ENCODE peak calls at places on chromosomes 7 and 10, in seven cellular contexts. B is fibroblast of lung; L is A549; J is BJ; O is AG09309; V is CD8-positive, alpha-beta T cell; Q is cardiac muscle cell. K is an unnamed sample.

GRCh38 chr7:12386237-12386839 is 17.3 kb downstream of the VWDE start:
- DNase-seq in B (no peak), L (no peak), J (no peak), O (no peak), V (no peak), Q (no peak), K (no peak)

GRCh38 chr7:90763108-90763507 is 167.0 kb downstream of the CDK14 start:
- DNase-seq in B (no peak), L (no peak), J (no peak), O (no peak), V (no peak), Q (no peak), K (no peak)

GRCh38 chr7:74002474-74003017 is 25.4 kb upstream of the ELN start:
- DNase-seq in B (peak; percentile 60), L (peak; percentile 68), J (peak; percentile 68), O (peak; percentile 39), V (no peak), Q (peak; percentile 68), K (peak; percentile 48)

GRCh38 chr10:7998831-7999230 is 55.7 kb upstream of the GATA3 start:
- DNase-seq in B (no peak), L (no peak), J (no peak), O (no peak), V (no peak), Q (no peak), K (no peak)

GRCh38 chr10:45473126-45473525 is 99.1 kb downstream of the ALOX5 start:
- DNase-seq in B (no peak), L (no peak), J (no peak), O (no peak), V (no peak), Q (no peak), K (no peak)

GRCh38 chr7:128918266-128918665 is 7.8 kb upstream of the KCP start:
- DNase-seq in B (no peak), L (no peak), J (no peak), O (no peak), V (no peak), Q (no peak), K (no peak)

GRCh38 chr7:113730309-113730955 is 188.4 kb downstream of the PPP1R3A start:
- DNase-seq in B (peak; percentile 83), L (no peak), J (no peak), O (peak; percentile 34), V (no peak), Q (peak; percentile 53), K (peak; percentile 74)

GRCh38 chr7:94391716-94392390 is 2.8 kb upstream of the COL1A2 start:
- DNase-seq in B (peak; percentile 81), L (no peak), J (peak; percentile 60), O (no peak), V (no peak), Q (peak; percentile 93), K (peak; percentile 74)

GRCh38 chr7:141593134-141593533 is 41.9 kb downstream of the AGK start:
- DNase-seq in B (peak; percentile 75), L (peak; percentile 67), J (no peak), O (no peak), V (no peak), Q (peak; percentile 82), K (no peak)

GRCh38 chr10:128063736-128064614 is 62.2 kb downstream of the MKI67 start:
- DNase-seq in B (no peak), L (no peak), J (no peak), O (no peak), V (no peak), Q (no peak), K (no peak)

GRCh38 chr10:114749014-114749413 is 72.6 kb upstream of the FHIP2A start:
- DNase-seq in B (peak; percentile 27), L (no peak), J (no peak), O (no peak), V (no peak), Q (peak; percentile 18), K (no peak)

GRCh38 chr7:131945313-131945831 is 388.9 kb upstream of the PODXL start:
- DNase-seq in B (peak; percentile 23), L (peak; percentile 56), J (no peak), O (no peak), V (no peak), Q (peak; percentile 50), K (no peak)
- TF ChIP-seq CTCF in B (peak; percentile 79), L (peak; percentile 92), J (peak; percentile 92), O (peak; percentile 92), V (no peak), Q (peak; percentile 87), K (peak; percentile 83)

GRCh38 chr7:55127135-55127551 is 108.3 kb downstream of the EGFR start:
- DNase-seq in B (no peak), L (no peak), J (no peak), O (no peak), V (no peak), Q (peak; percentile 61), K (no peak)
- H3K4me3 ChIP-seq in B (no peak overlapping the region), L (no peak overlapping the region), J (no peak overlapping the region), O (no peak overlapping the region), V (no peak overlapping the region), Q (no peak overlapping the region), K (no peak overlapping the region)

DNA sequence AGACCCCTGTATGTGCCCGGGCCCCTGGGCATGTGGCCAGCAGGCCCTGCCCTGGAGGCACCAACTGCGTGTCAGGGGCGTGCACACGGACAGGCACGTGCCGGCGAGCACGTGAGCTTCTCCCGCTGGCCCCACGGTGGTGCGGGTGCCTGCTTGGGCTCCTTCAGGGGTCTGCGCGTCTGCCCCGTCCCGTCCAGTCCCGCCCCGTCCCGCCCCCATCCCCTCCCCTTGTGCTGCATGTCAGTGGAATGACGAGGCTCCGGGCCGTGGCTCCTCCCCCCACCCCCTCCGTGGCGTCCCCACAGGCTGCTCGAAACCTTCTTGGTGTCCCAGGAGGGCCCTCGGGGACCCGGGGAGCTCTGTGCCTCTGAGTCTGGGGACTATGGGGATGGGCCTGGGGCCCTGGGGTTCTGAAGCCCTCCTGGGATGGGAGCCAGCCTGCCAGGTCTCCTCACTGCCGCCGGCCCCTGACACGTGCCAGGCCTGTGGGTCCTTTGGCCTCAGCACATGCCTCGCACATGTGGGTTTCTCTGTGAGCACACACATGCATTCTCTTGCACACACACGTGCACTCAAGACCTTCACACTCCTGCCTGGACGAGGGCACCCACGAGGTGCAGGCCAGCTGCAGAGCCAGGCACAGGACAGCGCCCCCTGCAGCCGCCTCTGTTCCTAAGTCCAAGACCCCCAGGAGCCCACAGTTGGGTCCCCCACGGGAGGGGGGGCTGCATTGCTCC is 27.5 kb upstream of the AMZ1 start:
- DNase-seq in B (no peak), L (no peak), J (no peak), O (no peak), V (no peak), Q (no peak), K (no peak)
- TF ChIP-seq CTCF in B (peak; percentile 21), L (peak; percentile 30), J (peak; percentile 48), O (peak; percentile 41), V (no peak), Q (peak; percentile 45), K (peak; percentile 50)

GRCh38 chr10:13163859-13164258 is 2.5 kb downstream of the MCM10 start:
- DNase-seq in B (no peak), L (no peak), J (no peak), O (no peak), V (no peak), Q (no peak), K (no peak)

GRCh38 chr10:13161267-13162012 is at the start of gene MCM10:
- DNase-seq in B (peak; percentile 100), L (peak; percentile 99), J (peak; percentile 96), O (peak; percentile 98), V (peak; percentile 98), Q (peak; percentile 100), K (peak; percentile 99)

GRCh38 chr10:13165177-13165576 is 3.8 kb downstream of the MCM10 start:
- DNase-seq in B (no peak), L (no peak), J (no peak), O (no peak), V (no peak), Q (peak; percentile 15), K (no peak)

GRCh38 chr10:13160934-13161266 is 458 bp upstream of the MCM10 start:
- DNase-seq in B (no peak), L (no peak), J (no peak), O (no peak), V (no peak), Q (no peak), K (no peak)

DNA sequence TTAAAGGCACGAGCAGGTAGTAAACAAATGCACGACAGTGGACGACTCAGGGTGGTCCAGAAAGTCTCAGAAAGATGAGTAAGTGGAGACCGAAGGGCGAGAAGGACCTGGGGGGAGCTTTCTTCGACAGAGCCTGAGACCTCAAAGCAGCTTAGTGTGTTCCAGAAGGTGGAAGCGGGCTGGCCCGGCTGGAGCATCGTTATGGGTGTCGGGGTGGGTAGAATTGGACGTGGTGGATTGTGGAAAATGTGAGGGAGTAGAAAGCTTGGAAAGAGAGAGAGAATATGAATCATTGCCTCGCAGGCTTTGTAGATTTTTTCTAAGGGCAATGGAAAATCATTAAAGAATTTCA is 631 bp downstream of the MCM10 start:
- DNase-seq in B (no peak), L (no peak), J (no peak), O (no peak), V (no peak), Q (no peak), K (no peak)
- H3K4me3 ChIP-seq in B (peak overlapping the region; percentile 75), L (peak overlapping the region; percentile 71), J (peak overlapping the region; percentile 69), O (peak overlapping the region; percentile 53), V (peak overlapping the region; percentile 44), Q (peak overlapping the region; percentile 73), K (peak overlapping the region; percentile 59)

GRCh38 chr10:30186371-30186875 is 127.0 kb upstream of the JCAD start:
- DNase-seq in B (no peak), L (no peak), J (no peak), O (no peak), V (no peak), Q (no peak), K (no peak)
- TF ChIP-seq CTCF in B (peak; percentile 22), L (peak; percentile 19), J (peak; percentile 35), O (peak; percentile 50), V (no peak), Q (peak; percentile 29), K (peak; percentile 38)

DNA sequence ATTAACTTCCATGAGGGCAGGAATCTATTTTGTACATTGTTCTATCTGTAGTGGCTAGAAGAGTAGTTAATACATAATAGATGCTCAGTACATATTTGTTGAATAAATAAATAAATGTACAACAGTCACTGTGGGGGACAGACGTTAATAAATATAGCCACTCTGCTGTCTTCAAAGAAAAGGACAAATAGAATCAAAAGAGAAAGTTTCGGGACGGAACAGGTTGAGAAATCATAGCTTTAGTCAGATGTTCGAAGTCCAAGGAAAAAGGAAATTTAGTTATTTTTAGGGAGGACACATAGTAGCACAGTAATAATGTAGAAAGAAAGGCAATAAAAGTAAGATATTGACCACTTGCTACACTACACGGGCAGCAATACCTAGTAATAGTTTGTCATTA is 861.4 kb downstream of the PCDH15 start:
- DNase-seq in B (no peak), L (no peak), J (no peak), O (no peak), V (no peak), Q (no peak), K (no peak)
- H3K4me3 ChIP-seq in B (no peak overlapping the region), L (no peak overlapping the region), J (no peak overlapping the region), O (no peak overlapping the region), V (no peak overlapping the region), Q (no peak overlapping the region), K (no peak overlapping the region)